ENCODE peak calls at places on chromosomes 11 and 22, in six cellular contexts. C, Q, R, Y, T and W are unnamed samples.

GRCh38 chr11:17601206-17602075 is 54.4 kb downstream of the OTOG start:
- DNase-seq in C (no peak), Q (no peak), T (no peak), R (peak; percentile 45), Y (no peak), W (no peak)

GRCh38 chr11:79525257-79525656 is 84.4 kb upstream of the TENM4 start:
- DNase-seq in T (no peak), C (no peak), Y (no peak), R (no peak), Q (no peak), W (no peak)

GRCh38 chr11:45285931-45286632 is at the start of gene SYT13:
- DNase-seq in Y (no peak), T (peak; percentile 87), Q (peak; percentile 54), C (no peak), R (no peak), W (no peak)

GRCh38 chr11:17403977-17404759 is 15.7 kb upstream of the KCNJ11 start:
- DNase-seq in R (no peak), Q (no peak), C (no peak), T (no peak), Y (no peak), W (no peak)

GRCh38 chr11:10305262-10305963 is 540 bp downstream of the ADM start:
- DNase-seq in C (peak; percentile 33), Y (no peak), R (no peak), T (peak; percentile 76), Q (no peak), W (peak; percentile 50)

GRCh38 chr11:119551726-119552510 is 128.9 kb upstream of the THY1 start:
- DNase-seq in Q (no peak), Y (no peak), C (no peak), R (no peak), T (no peak), W (no peak)

GRCh38 chr11:2741006-2741376 is 41.2 kb upstream of the KCNQ1OT1 start:
- DNase-seq in Q (no peak), Y (no peak), C (no peak), R (no peak), T (no peak), W (no peak)

GRCh38 chr22:20128902-20129746 is 2.5 kb upstream of the ZDHHC8 start:
- DNase-seq in Q (no peak), R (peak; percentile 86), C (peak; percentile 49), Y (no peak), T (no peak), W (peak; percentile 50)

GRCh38 chr22:50112151-50113118 is 22.6 kb downstream of the MOV10L1 start:
- DNase-seq in C (no peak), R (no peak), Y (no peak), T (no peak), Q (no peak), W (peak; percentile 80)

GRCh38 chr11:72226701-72227100 is 2.1 kb downstream of the INPPL1 start:
- DNase-seq in R (no peak), T (no peak), C (no peak), Y (no peak), Q (no peak), W (no peak)

GRCh38 chr11:14414470-14415461 is 55.8 kb upstream of the RRAS2 start:
- DNase-seq in R (peak; percentile 52), Y (peak; percentile 41), Q (no peak), T (no peak), C (no peak), W (no peak)

GRCh38 chr22:40967120-40967760 is 16.1 kb downstream of the RBX1 start:
- DNase-seq in T (no peak), Y (no peak), C (no peak), R (no peak), Q (no peak), W (no peak)

GRCh38 chr22:29482253-29482652 is 2.2 kb downstream of the NEFH start:
- DNase-seq in C (no peak), Y (no peak), R (no peak), Q (no peak), T (no peak), W (no peak)

GRCh38 chr11:17014321-17014773 is at the start of gene PLEKHA7:
- DNase-seq in R (peak; percentile 48), Q (no peak), Y (no peak), C (peak; percentile 28), T (peak; percentile 85), W (no peak)

GRCh38 chr11:88310246-88310645 is 27.3 kb downstream of the CTSC start:
- DNase-seq in T (no peak), C (no peak), Y (no peak), R (no peak), Q (no peak), W (no peak)

GRCh38 chr11:7872913-7873312 is 58.2 kb downstream of the OR10A6 start:
- DNase-seq in C (no peak), Q (no peak), T (no peak), R (no peak), Y (no peak), W (no peak)

GRCh38 chr11:12222099-12222751 is 111.8 kb downstream of the MICAL2 start:
- DNase-seq in R (peak; percentile 31), C (peak; percentile 35), T (no peak), Q (no peak), Y (no peak), W (peak; percentile 15)

DNA sequence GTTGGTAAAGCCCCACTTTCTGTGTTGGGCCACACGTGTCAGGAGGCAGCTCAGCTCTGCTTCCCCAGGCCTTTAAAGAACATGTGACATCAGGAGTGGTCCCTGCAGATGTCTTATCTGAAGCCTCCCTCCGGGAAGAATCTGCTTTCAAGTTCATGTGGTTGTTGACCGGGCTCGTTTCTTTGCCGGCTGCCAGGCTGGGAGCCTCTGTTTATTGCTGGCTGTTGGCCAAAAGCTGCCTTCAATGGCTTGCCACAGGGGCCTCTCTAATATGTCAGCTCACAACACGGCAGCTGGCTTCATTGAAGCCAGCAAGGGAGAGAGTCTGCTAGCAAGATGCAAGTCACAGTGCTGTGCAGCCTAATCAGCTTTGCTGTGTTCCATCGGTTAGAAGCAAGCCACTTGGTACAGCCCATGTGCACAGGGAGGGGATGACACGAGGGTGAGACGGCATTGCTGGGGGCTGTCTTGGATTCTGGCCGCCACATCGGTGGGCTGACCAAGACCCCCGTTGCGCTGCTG is 14.6 kb downstream of the MRGPRF start:
- DNase-seq in C (no peak), R (no peak), T (peak; percentile 89), Y (no peak), Q (no peak), W (no peak)
- TF ChIP-seq GABPA in C (no peak), R (no peak), T (no peak), Y (no peak), Q (no peak), W (no peak)

GRCh38 chr11:95972055-95972454 is 48.1 kb upstream of the MTMR2 start:
- DNase-seq in R (no peak), T (no peak), C (no peak), Q (no peak), Y (no peak), W (no peak)
- TF ChIP-seq POLR2AphosphoS5 in R (no peak), T (no peak), C (no peak), Q (no peak), Y (no peak), W (no peak)

GRCh38 chr11:57480409-57481137 is 20.2 kb downstream of the RTN4RL2 start:
- DNase-seq in C (peak; percentile 61), Q (no peak), Y (no peak), T (peak; percentile 82), R (peak; percentile 77), W (no peak)
- TF ChIP-seq GABPA in C (no peak), Q (no peak), Y (no peak), T (no peak), R (no peak), W (no peak)

DNA sequence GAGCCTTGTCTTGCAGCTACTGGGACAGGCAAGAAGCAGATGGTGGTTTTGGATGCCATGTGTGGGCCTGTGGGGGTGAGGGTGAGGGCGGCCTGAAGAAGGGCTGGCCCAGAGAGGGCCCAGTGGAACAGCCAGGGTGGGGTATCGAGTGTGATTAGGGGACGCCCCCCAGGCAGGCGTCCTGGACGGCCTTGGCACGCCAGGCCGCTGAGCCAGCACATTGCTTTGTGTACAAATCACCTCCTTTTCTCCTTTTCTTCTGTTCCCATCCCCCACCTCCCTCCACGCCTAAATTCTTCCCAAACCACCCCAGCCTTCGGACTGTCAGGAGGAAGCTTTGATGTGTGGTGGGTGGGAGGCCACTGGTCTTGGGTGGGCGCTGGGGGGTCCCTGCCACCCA is 7.8 kb upstream of the CD248 start:
- DNase-seq in R (no peak), C (no peak), T (peak; percentile 8), Q (no peak), Y (no peak), W (no peak)
- TF ChIP-seq POLR2AphosphoS5 in R (no peak), C (no peak), T (no peak), Q (no peak), Y (no peak), W (no peak)

GRCh38 chr22:46006379-46007002 is 29.5 kb upstream of the WNT7B start:
- DNase-seq in Q (peak; percentile 56), T (peak; percentile 96), C (peak; percentile 79), R (peak; percentile 85), Y (no peak), W (peak; percentile 86)

GRCh38 chr22:46008836-46009596 is 32.1 kb upstream of the WNT7B start:
- DNase-seq in T (no peak), C (no peak), Y (no peak), R (no peak), Q (no peak), W (no peak)

GRCh38 chr22:46007848-46008261 is 30.9 kb upstream of the WNT7B start:
- DNase-seq in R (no peak), C (no peak), Q (no peak), T (peak; percentile 92), Y (no peak), W (no peak)

GRCh38 chr22:46008291-46008690 is 31.3 kb upstream of the WNT7B start:
- DNase-seq in R (no peak), T (peak; percentile 65), Q (no peak), C (no peak), Y (no peak), W (no peak)

GRCh38 chr22:46007003-46007847 is 30.3 kb upstream of the WNT7B start:
- DNase-seq in C (no peak), R (no peak), T (peak; percentile 48), Y (no peak), Q (no peak), W (peak; percentile 84)
- TF ChIP-seq GABPA in C (no peak), R (no peak), T (no peak), Y (no peak), Q (no peak), W (no peak)

GRCh38 chr11:19753451-19754041 is 40.9 kb downstream of the NAV2 start:
- DNase-seq in R (no peak), Y (no peak), C (no peak), Q (no peak), T (no peak), W (no peak)

GRCh38 chr11:19763315-19763714 is 50.7 kb downstream of the NAV2 start:
- DNase-seq in C (no peak), T (no peak), Q (no peak), R (no peak), Y (no peak), W (no peak)

GRCh38 chr11:19762266-19762665 is 49.6 kb downstream of the NAV2 start:
- DNase-seq in R (no peak), Q (no peak), Y (no peak), T (no peak), C (no peak), W (no peak)

GRCh38 chr11:19756675-19757475 is 44.2 kb downstream of the NAV2 start:
- DNase-seq in Y (no peak), T (no peak), C (no peak), Q (no peak), R (no peak), W (no peak)

GRCh38 chr11:19759389-19759788 is 46.8 kb downstream of the NAV2 start:
- DNase-seq in R (no peak), Y (no peak), Q (no peak), T (no peak), C (no peak), W (no peak)
- TF ChIP-seq POLR2AphosphoS5 in R (no peak), Y (no peak), Q (no peak), T (no peak), C (no peak), W (no peak)